ENCODE peak calls at places on chromosomes 6 and 20, in four cellular contexts. I is activated gamma-delta T cell treated with anti-CD3 and anti-CD28 coated beads, Interleukin-2, amount 50 U/mL, for 16 hours; F is NCI-H69; S is progenitor cell of endocrine pancreas. K is an unnamed sample.

GRCh38 chr6:134750669-134751068 is 199.2 kb downstream of the ALDH8A1 start:
- DNase-seq in I (no peak), F (peak), S (no peak), K (no peak)

GRCh38 chr6:50714487-50715379 is 1.4 kb downstream of the TFAP2D start:
- DNase-seq in I (no peak), F (peak), S (no peak), K (no peak)

GRCh38 chr6:169885831-169886230 is 134.4 kb downstream of the ERMARD start:
- DNase-seq in I (no peak), F (no peak), S (no peak), K (no peak)

GRCh38 chr6:110053395-110054240 is 75.5 kb downstream of the GPR6 start:
- DNase-seq in I (no peak), F (peak), S (no peak), K (no peak)

GRCh38 chr20:63518946-63519764 is 1.4 kb upstream of the PPDPF start:
- DNase-seq in I (no peak), F (no peak), S (peak), K (no peak)

GRCh38 chr20:57561356-57562279 is 708 bp downstream of the PCK1 start:
- DNase-seq in I (no peak), F (no peak), S (no peak), K (no peak)

GRCh38 chr6:158033751-158034702 is 52.4 kb downstream of the SYNJ2 start:
- DNase-seq in I (no peak), F (no peak), S (no peak), K (no peak)

GRCh38 chr20:58722877-58723627 is 30.5 kb downstream of the NPEPL1 start:
- DNase-seq in I (no peak), F (no peak), S (no peak), K (no peak)

GRCh38 chr6:73798592-73798991 is 102.6 kb downstream of the CD109 start:
- DNase-seq in I (no peak), F (no peak), S (no peak), K (no peak)

GRCh38 chr6:33329058-33329457 is 11.5 kb upstream of the ZBTB22 start:
- DNase-seq in I (no peak), F (no peak), S (no peak), K (no peak)

GRCh38 chr6:148118303-148118702 is 224.3 kb upstream of the SASH1 start:
- DNase-seq in I (no peak), F (peak), S (no peak), K (no peak)

GRCh38 chr6:38349795-38350194 is 289.9 kb downstream of the BTBD9 start:
- DNase-seq in I (no peak), F (no peak), S (no peak), K (no peak)

GRCh38 chr6:137705166-137706064 is 161.6 kb upstream of the TNFAIP3 start:
- DNase-seq in I (peak), F (peak), S (peak), K (no peak)